ENCODE peak calls at places on chromosomes 12 and 14, in nine cellular contexts. One of them, this sample, is unnamed.

GRCh38 chr14:24851837-24852236 is 198.1 kb downstream of the STXBP6 start:
- DNase-seq in endothelial cell: no peak
- DNase-seq in NCI-H524: no peak
- DNase-seq in NCI-H1092: no peak
- DNase-seq in stimulated activated CD8-positive, alpha-beta memory T cell treated with anti-CD3 and anti-CD28 coated beads, Interleukin-15, amount 100 ng/mL, for 4 hours: no peak
- DNase-seq in GM23338: no peak
- DNase-seq in BE2C: no peak
- DNase-seq in non-pigmented ciliary epithelial cell: no peak
- DNase-seq in NCI-H345: no peak
- DNase-seq in this sample: peak

GRCh38 chr12:14267724-14268123 is 97.8 kb upstream of the ATF7IP start:
- DNase-seq in endothelial cell: no peak
- DNase-seq in NCI-H524: no peak
- DNase-seq in NCI-H1092: no peak
- DNase-seq in stimulated activated CD8-positive, alpha-beta memory T cell treated with anti-CD3 and anti-CD28 coated beads, Interleukin-15, amount 100 ng/mL, for 4 hours: no peak
- DNase-seq in GM23338: peak
- DNase-seq in BE2C: no peak
- DNase-seq in non-pigmented ciliary epithelial cell: no peak
- DNase-seq in NCI-H345: no peak
- DNase-seq in this sample: no peak

GRCh38 chr12:127582074-127582473 is 684.9 kb upstream of the TMEM132C start:
- DNase-seq in endothelial cell: no peak
- DNase-seq in NCI-H524: no peak
- DNase-seq in NCI-H1092: no peak
- DNase-seq in stimulated activated CD8-positive, alpha-beta memory T cell treated with anti-CD3 and anti-CD28 coated beads, Interleukin-15, amount 100 ng/mL, for 4 hours: no peak
- DNase-seq in GM23338: no peak
- DNase-seq in BE2C: no peak
- DNase-seq in non-pigmented ciliary epithelial cell: no peak
- DNase-seq in NCI-H345: no peak
- DNase-seq in this sample: no peak

GRCh38 chr14:68685419-68686211 is 107.3 kb downstream of the ZFP36L1 start:
- DNase-seq in endothelial cell: no peak
- DNase-seq in NCI-H524: no peak
- DNase-seq in NCI-H1092: no peak
- DNase-seq in stimulated activated CD8-positive, alpha-beta memory T cell treated with anti-CD3 and anti-CD28 coated beads, Interleukin-15, amount 100 ng/mL, for 4 hours: peak
- DNase-seq in GM23338: no peak
- DNase-seq in BE2C: no peak
- DNase-seq in non-pigmented ciliary epithelial cell: peak
- DNase-seq in NCI-H345: no peak
- DNase-seq in this sample: peak

GRCh38 chr14:76904740-76905569 is 78.7 kb downstream of the LRRC74A start:
- DNase-seq in endothelial cell: no peak
- DNase-seq in NCI-H524: peak
- DNase-seq in NCI-H1092: no peak
- DNase-seq in stimulated activated CD8-positive, alpha-beta memory T cell treated with anti-CD3 and anti-CD28 coated beads, Interleukin-15, amount 100 ng/mL, for 4 hours: peak
- DNase-seq in GM23338: no peak
- DNase-seq in BE2C: peak
- DNase-seq in non-pigmented ciliary epithelial cell: peak
- DNase-seq in NCI-H345: peak
- DNase-seq in this sample: no peak

GRCh38 chr14:22397338-22397737 is 191.7 kb downstream of the DAD1 start:
- DNase-seq in endothelial cell: no peak
- DNase-seq in NCI-H524: peak
- DNase-seq in NCI-H1092: no peak
- DNase-seq in stimulated activated CD8-positive, alpha-beta memory T cell treated with anti-CD3 and anti-CD28 coated beads, Interleukin-15, amount 100 ng/mL, for 4 hours: no peak
- DNase-seq in GM23338: no peak
- DNase-seq in BE2C: peak
- DNase-seq in non-pigmented ciliary epithelial cell: no peak
- DNase-seq in NCI-H345: no peak
- DNase-seq in this sample: no peak

GRCh38 chr12:46456356-46457334 is 84.1 kb upstream of the SLC38A2 start:
- DNase-seq in endothelial cell: no peak
- DNase-seq in NCI-H524: no peak
- DNase-seq in NCI-H1092: no peak
- DNase-seq in stimulated activated CD8-positive, alpha-beta memory T cell treated with anti-CD3 and anti-CD28 coated beads, Interleukin-15, amount 100 ng/mL, for 4 hours: no peak
- DNase-seq in GM23338: no peak
- DNase-seq in BE2C: no peak
- DNase-seq in non-pigmented ciliary epithelial cell: no peak
- DNase-seq in NCI-H345: no peak
- DNase-seq in this sample: no peak

GRCh38 chr12:75350413-75350812 is 15.9 kb downstream of the GLIPR1L1 start:
- DNase-seq in endothelial cell: no peak
- DNase-seq in NCI-H524: no peak
- DNase-seq in NCI-H1092: no peak
- DNase-seq in stimulated activated CD8-positive, alpha-beta memory T cell treated with anti-CD3 and anti-CD28 coated beads, Interleukin-15, amount 100 ng/mL, for 4 hours: no peak
- DNase-seq in GM23338: no peak
- DNase-seq in BE2C: no peak
- DNase-seq in non-pigmented ciliary epithelial cell: no peak
- DNase-seq in NCI-H345: no peak
- DNase-seq in this sample: no peak

GRCh38 chr14:35760143-35760542 is 49.0 kb downstream of the RALGAPA1 start:
- DNase-seq in endothelial cell: no peak
- DNase-seq in NCI-H524: no peak
- DNase-seq in NCI-H1092: no peak
- DNase-seq in stimulated activated CD8-positive, alpha-beta memory T cell treated with anti-CD3 and anti-CD28 coated beads, Interleukin-15, amount 100 ng/mL, for 4 hours: no peak
- DNase-seq in GM23338: peak
- DNase-seq in BE2C: no peak
- DNase-seq in non-pigmented ciliary epithelial cell: no peak
- DNase-seq in NCI-H345: no peak
- DNase-seq in this sample: no peak

GRCh38 chr12:75825686-75826085 is 205.9 kb downstream of the PHLDA1 start:
- DNase-seq in endothelial cell: no peak
- DNase-seq in NCI-H524: no peak
- DNase-seq in NCI-H1092: no peak
- DNase-seq in stimulated activated CD8-positive, alpha-beta memory T cell treated with anti-CD3 and anti-CD28 coated beads, Interleukin-15, amount 100 ng/mL, for 4 hours: no peak
- DNase-seq in GM23338: no peak
- DNase-seq in BE2C: no peak
- DNase-seq in non-pigmented ciliary epithelial cell: peak
- DNase-seq in NCI-H345: no peak
- DNase-seq in this sample: no peak

GRCh38 chr14:102088012-102088792 is 1.4 kb upstream of the HSP90AA1 start:
- DNase-seq in endothelial cell: peak
- DNase-seq in NCI-H524: no peak
- DNase-seq in NCI-H1092: no peak
- DNase-seq in stimulated activated CD8-positive, alpha-beta memory T cell treated with anti-CD3 and anti-CD28 coated beads, Interleukin-15, amount 100 ng/mL, for 4 hours: peak
- DNase-seq in GM23338: peak
- DNase-seq in BE2C: no peak
- DNase-seq in non-pigmented ciliary epithelial cell: no peak
- DNase-seq in NCI-H345: no peak
- DNase-seq in this sample: peak

GRCh38 chr12:67525500-67525884 is 123.1 kb upstream of the DYRK2 start:
- DNase-seq in endothelial cell: no peak
- DNase-seq in NCI-H524: no peak
- DNase-seq in NCI-H1092: no peak
- DNase-seq in stimulated activated CD8-positive, alpha-beta memory T cell treated with anti-CD3 and anti-CD28 coated beads, Interleukin-15, amount 100 ng/mL, for 4 hours: no peak
- DNase-seq in GM23338: peak
- DNase-seq in BE2C: no peak
- DNase-seq in non-pigmented ciliary epithelial cell: no peak
- DNase-seq in NCI-H345: no peak
- DNase-seq in this sample: no peak

GRCh38 chr14:43090380-43090779 is 1416.7 kb downstream of the FSCB start:
- DNase-seq in endothelial cell: no peak
- DNase-seq in NCI-H524: no peak
- DNase-seq in NCI-H1092: no peak
- DNase-seq in stimulated activated CD8-positive, alpha-beta memory T cell treated with anti-CD3 and anti-CD28 coated beads, Interleukin-15, amount 100 ng/mL, for 4 hours: no peak
- DNase-seq in GM23338: no peak
- DNase-seq in BE2C: no peak
- DNase-seq in non-pigmented ciliary epithelial cell: no peak
- DNase-seq in NCI-H345: no peak
- DNase-seq in this sample: no peak

GRCh38 chr12:124109760-124110159 is 136.7 kb downstream of the ZNF664 start:
- DNase-seq in endothelial cell: peak
- DNase-seq in NCI-H524: peak
- DNase-seq in NCI-H1092: no peak
- DNase-seq in stimulated activated CD8-positive, alpha-beta memory T cell treated with anti-CD3 and anti-CD28 coated beads, Interleukin-15, amount 100 ng/mL, for 4 hours: no peak
- DNase-seq in GM23338: peak
- DNase-seq in BE2C: peak
- DNase-seq in non-pigmented ciliary epithelial cell: no peak
- DNase-seq in NCI-H345: no peak
- DNase-seq in this sample: peak

GRCh38 chr12:64665506-64665905 is 55.2 kb downstream of the RASSF3 start:
- DNase-seq in endothelial cell: peak
- DNase-seq in NCI-H524: no peak
- DNase-seq in NCI-H1092: no peak
- DNase-seq in stimulated activated CD8-positive, alpha-beta memory T cell treated with anti-CD3 and anti-CD28 coated beads, Interleukin-15, amount 100 ng/mL, for 4 hours: no peak
- DNase-seq in GM23338: peak
- DNase-seq in BE2C: no peak
- DNase-seq in non-pigmented ciliary epithelial cell: no peak
- DNase-seq in NCI-H345: no peak
- DNase-seq in this sample: peak

GRCh38 chr12:13981296-13981962 is at the start of gene GRIN2B:
- DNase-seq in endothelial cell: peak
- DNase-seq in NCI-H524: peak
- DNase-seq in NCI-H1092: no peak
- DNase-seq in stimulated activated CD8-positive, alpha-beta memory T cell treated with anti-CD3 and anti-CD28 coated beads, Interleukin-15, amount 100 ng/mL, for 4 hours: no peak
- DNase-seq in GM23338: peak
- DNase-seq in BE2C: no peak
- DNase-seq in non-pigmented ciliary epithelial cell: no peak
- DNase-seq in NCI-H345: peak
- DNase-seq in this sample: peak

GRCh38 chr12:124684971-124685688 is 117.7 kb upstream of the NCOR2 start:
- DNase-seq in endothelial cell: no peak
- DNase-seq in NCI-H524: no peak
- DNase-seq in NCI-H1092: no peak
- DNase-seq in stimulated activated CD8-positive, alpha-beta memory T cell treated with anti-CD3 and anti-CD28 coated beads, Interleukin-15, amount 100 ng/mL, for 4 hours: no peak
- DNase-seq in GM23338: no peak
- DNase-seq in BE2C: peak
- DNase-seq in non-pigmented ciliary epithelial cell: no peak
- DNase-seq in NCI-H345: no peak
- DNase-seq in this sample: no peak

GRCh38 chr12:11840350-11840749 is 190.9 kb downstream of the ETV6 start:
- DNase-seq in endothelial cell: no peak
- DNase-seq in NCI-H524: no peak
- DNase-seq in NCI-H1092: peak
- DNase-seq in stimulated activated CD8-positive, alpha-beta memory T cell treated with anti-CD3 and anti-CD28 coated beads, Interleukin-15, amount 100 ng/mL, for 4 hours: no peak
- DNase-seq in GM23338: no peak
- DNase-seq in BE2C: no peak
- DNase-seq in non-pigmented ciliary epithelial cell: no peak
- DNase-seq in NCI-H345: peak
- DNase-seq in this sample: no peak

GRCh38 chr12:31204995-31205582 is 120.9 kb downstream of the SINHCAF start:
- DNase-seq in endothelial cell: no peak
- DNase-seq in NCI-H524: no peak
- DNase-seq in NCI-H1092: no peak
- DNase-seq in stimulated activated CD8-positive, alpha-beta memory T cell treated with anti-CD3 and anti-CD28 coated beads, Interleukin-15, amount 100 ng/mL, for 4 hours: no peak
- DNase-seq in GM23338: no peak
- DNase-seq in BE2C: no peak
- DNase-seq in non-pigmented ciliary epithelial cell: peak
- DNase-seq in NCI-H345: no peak
- DNase-seq in this sample: no peak

GRCh38 chr12:126492181-126492580 is 1426.9 kb downstream of the AACS start:
- DNase-seq in endothelial cell: no peak
- DNase-seq in NCI-H524: no peak
- DNase-seq in NCI-H1092: no peak
- DNase-seq in stimulated activated CD8-positive, alpha-beta memory T cell treated with anti-CD3 and anti-CD28 coated beads, Interleukin-15, amount 100 ng/mL, for 4 hours: no peak
- DNase-seq in GM23338: peak
- DNase-seq in BE2C: no peak
- DNase-seq in non-pigmented ciliary epithelial cell: no peak
- DNase-seq in NCI-H345: no peak
- DNase-seq in this sample: peak

GRCh38 chr14:65421201-65421981 is 8.9 kb downstream of the FUT8 start:
- DNase-seq in endothelial cell: no peak
- DNase-seq in NCI-H524: no peak
- DNase-seq in NCI-H1092: no peak
- DNase-seq in stimulated activated CD8-positive, alpha-beta memory T cell treated with anti-CD3 and anti-CD28 coated beads, Interleukin-15, amount 100 ng/mL, for 4 hours: no peak
- DNase-seq in GM23338: no peak
- DNase-seq in BE2C: no peak
- DNase-seq in non-pigmented ciliary epithelial cell: no peak
- DNase-seq in NCI-H345: no peak
- DNase-seq in this sample: peak

GRCh38 chr12:4145990-4146859 is 127.3 kb upstream of the CCND2 start:
- DNase-seq in endothelial cell: no peak
- DNase-seq in NCI-H524: no peak
- DNase-seq in NCI-H1092: no peak
- DNase-seq in stimulated activated CD8-positive, alpha-beta memory T cell treated with anti-CD3 and anti-CD28 coated beads, Interleukin-15, amount 100 ng/mL, for 4 hours: peak
- DNase-seq in GM23338: no peak
- DNase-seq in BE2C: no peak
- DNase-seq in non-pigmented ciliary epithelial cell: no peak
- DNase-seq in NCI-H345: no peak
- DNase-seq in this sample: peak

GRCh38 chr12:116015525-116015924 is 262.0 kb downstream of the MED13L start:
- DNase-seq in endothelial cell: no peak
- DNase-seq in NCI-H524: peak
- DNase-seq in NCI-H1092: peak
- DNase-seq in stimulated activated CD8-positive, alpha-beta memory T cell treated with anti-CD3 and anti-CD28 coated beads, Interleukin-15, amount 100 ng/mL, for 4 hours: no peak
- DNase-seq in GM23338: peak
- DNase-seq in BE2C: no peak
- DNase-seq in non-pigmented ciliary epithelial cell: peak
- DNase-seq in NCI-H345: peak
- DNase-seq in this sample: peak